ENCODE peak calls at places on chromosome 10, in five cellular contexts. One of them, this sample, is unnamed.

GRCh38 chr10:110212119-110213006 is 5.0 kb downstream of the MXI1 start:
- DNase-seq in BJ: no peak
- DNase-seq in thoracic aorta: no peak
- DNase-seq in NCI-H2081: no peak
- DNase-seq in left ventricle myocardium superior: peak; percentile 38
- DNase-seq in this sample: no peak

GRCh38 chr10:77892021-77892739 is 34.4 kb downstream of the DLG5 start:
- DNase-seq in thoracic aorta: no peak
- DNase-seq in left ventricle myocardium superior: no peak
- DNase-seq in NCI-H2081: no peak
- DNase-seq in BJ: no peak
- DNase-seq in this sample: no peak

GRCh38 chr10:60777696-60778213 is 523 bp upstream of the CDK1 start:
- DNase-seq in NCI-H2081: no peak
- DNase-seq in BJ: no peak
- DNase-seq in thoracic aorta: no peak
- DNase-seq in left ventricle myocardium superior: no peak
- DNase-seq in this sample: no peak

GRCh38 chr10:7168414-7168813 is 242.4 kb downstream of the SFMBT2 start:
- DNase-seq in BJ: no peak
- DNase-seq in left ventricle myocardium superior: no peak
- DNase-seq in thoracic aorta: no peak
- DNase-seq in NCI-H2081: no peak
- DNase-seq in this sample: no peak

GRCh38 chr10:28947209-28947608 is 269.9 kb downstream of the BAMBI start:
- DNase-seq in NCI-H2081: no peak
- DNase-seq in left ventricle myocardium superior: no peak
- DNase-seq in BJ: no peak
- DNase-seq in thoracic aorta: no peak
- DNase-seq in this sample: no peak

GRCh38 chr10:72379776-72380175 is 25.1 kb upstream of the DNAJB12 start:
- DNase-seq in thoracic aorta: no peak
- DNase-seq in left ventricle myocardium superior: no peak
- DNase-seq in NCI-H2081: no peak
- DNase-seq in BJ: no peak
- DNase-seq in this sample: no peak

GRCh38 chr10:28410420-28411135 is 107.7 kb upstream of the MPP7 start:
- DNase-seq in BJ: no peak
- DNase-seq in thoracic aorta: no peak
- DNase-seq in NCI-H2081: no peak
- DNase-seq in left ventricle myocardium superior: no peak
- DNase-seq in this sample: no peak

GRCh38 chr10:133226251-133226808 is 3.7 kb upstream of the UTF1 start:
- DNase-seq in left ventricle myocardium superior: no peak
- DNase-seq in BJ: no peak
- DNase-seq in NCI-H2081: no peak
- DNase-seq in thoracic aorta: no peak
- DNase-seq in this sample: no peak

GRCh38 chr10:116757246-116757645 is 14.9 kb upstream of the HSPA12A start:
- DNase-seq in left ventricle myocardium superior: no peak
- DNase-seq in BJ: no peak
- DNase-seq in NCI-H2081: no peak
- DNase-seq in thoracic aorta: no peak
- DNase-seq in this sample: no peak

GRCh38 chr10:114810926-114811325 is 10.7 kb upstream of the FHIP2A start:
- DNase-seq in left ventricle myocardium superior: no peak
- DNase-seq in BJ: no peak
- DNase-seq in thoracic aorta: no peak
- DNase-seq in NCI-H2081: no peak
- DNase-seq in this sample: no peak

GRCh38 chr10:3119796-3120459 is 52.6 kb downstream of the PFKP start:
- DNase-seq in thoracic aorta: no peak
- DNase-seq in BJ: no peak
- DNase-seq in left ventricle myocardium superior: no peak
- DNase-seq in NCI-H2081: no peak
- DNase-seq in this sample: no peak

GRCh38 chr10:73968101-73968515 is 29.8 kb upstream of the VCL start:
- DNase-seq in BJ: no peak
- DNase-seq in thoracic aorta: no peak
- DNase-seq in NCI-H2081: no peak
- DNase-seq in left ventricle myocardium superior: no peak
- DNase-seq in this sample: peak; percentile 4

GRCh38 chr10:102208311-102209035 is 17.6 kb upstream of the ELOVL3 start:
- DNase-seq in left ventricle myocardium superior: no peak
- DNase-seq in thoracic aorta: no peak
- DNase-seq in NCI-H2081: no peak
- DNase-seq in BJ: no peak
- DNase-seq in this sample: no peak

GRCh38 chr10:88791924-88792323 is 10.6 kb upstream of the LIPM start:
- DNase-seq in thoracic aorta: no peak
- DNase-seq in NCI-H2081: peak; percentile 0
- DNase-seq in BJ: no peak
- DNase-seq in left ventricle myocardium superior: no peak
- DNase-seq in this sample: no peak

GRCh38 chr10:132684164-132684891 is 101.6 kb downstream of the NKX6-2 start:
- DNase-seq in left ventricle myocardium superior: no peak
- DNase-seq in NCI-H2081: no peak
- DNase-seq in thoracic aorta: no peak
- DNase-seq in BJ: no peak
- DNase-seq in this sample: peak; percentile 11

GRCh38 chr10:131843089-131843595 is 57.7 kb upstream of the PPP2R2D start:
- DNase-seq in thoracic aorta: no peak
- DNase-seq in BJ: no peak
- DNase-seq in NCI-H2081: no peak
- DNase-seq in left ventricle myocardium superior: no peak
- DNase-seq in this sample: no peak

GRCh38 chr10:19119191-19119590 is 70.6 kb downstream of the MALRD1 start:
- DNase-seq in BJ: no peak
- DNase-seq in NCI-H2081: no peak
- DNase-seq in thoracic aorta: no peak
- DNase-seq in left ventricle myocardium superior: no peak
- DNase-seq in this sample: no peak

GRCh38 chr10:97923476-97923875 is 73.8 kb downstream of the GOLGA7B start:
- DNase-seq in thoracic aorta: no peak
- DNase-seq in NCI-H2081: no peak
- DNase-seq in left ventricle myocardium superior: no peak
- DNase-seq in BJ: no peak
- DNase-seq in this sample: no peak

GRCh38 chr10:132401396-132402168 is 4.6 kb downstream of the PWWP2B start:
- DNase-seq in BJ: no peak
- DNase-seq in thoracic aorta: no peak
- DNase-seq in left ventricle myocardium superior: peak; percentile 40
- DNase-seq in NCI-H2081: no peak
- DNase-seq in this sample: no peak

GRCh38 chr10:113036636-113037035 is 86.6 kb downstream of the TCF7L2 start:
- DNase-seq in BJ: no peak
- DNase-seq in left ventricle myocardium superior: no peak
- DNase-seq in NCI-H2081: no peak
- DNase-seq in thoracic aorta: no peak
- DNase-seq in this sample: no peak

GRCh38 chr10:29256019-29256418 is 32.9 kb upstream of the LYZL1 start:
- DNase-seq in NCI-H2081: no peak
- DNase-seq in left ventricle myocardium superior: no peak
- DNase-seq in thoracic aorta: no peak
- DNase-seq in BJ: no peak
- DNase-seq in this sample: no peak

GRCh38 chr10:86524225-86524982 is 2.8 kb upstream of the WAPL start:
- DNase-seq in left ventricle myocardium superior: no peak
- DNase-seq in BJ: no peak
- DNase-seq in NCI-H2081: no peak
- DNase-seq in thoracic aorta: no peak
- DNase-seq in this sample: no peak

GRCh38 chr10:110994406-110994805 is 75.0 kb downstream of the SHOC2 start:
- DNase-seq in BJ: no peak
- DNase-seq in left ventricle myocardium superior: no peak
- DNase-seq in thoracic aorta: no peak
- DNase-seq in NCI-H2081: no peak
- DNase-seq in this sample: no peak

GRCh38 chr10:118522791-118523498 is 72.5 kb downstream of the PRLHR start:
- DNase-seq in thoracic aorta: no peak
- DNase-seq in BJ: no peak
- DNase-seq in left ventricle myocardium superior: no peak
- DNase-seq in NCI-H2081: no peak
- DNase-seq in this sample: no peak

GRCh38 chr10:97333351-97333600 is 1.3 kb downstream of the FRAT2 start:
- DNase-seq in NCI-H2081: no peak
- DNase-seq in BJ: no peak
- DNase-seq in thoracic aorta: no peak
- DNase-seq in left ventricle myocardium superior: no peak
- DNase-seq in this sample: no peak

GRCh38 chr10:97726636-97727178 is 10.2 kb upstream of the ZFYVE27 start:
- DNase-seq in NCI-H2081: peak; percentile 12
- DNase-seq in BJ: no peak
- DNase-seq in left ventricle myocardium superior: no peak
- DNase-seq in thoracic aorta: no peak
- DNase-seq in this sample: no peak

GRCh38 chr10:24665001-24665400 is 58.7 kb downstream of the ARHGAP21 start:
- DNase-seq in BJ: no peak
- DNase-seq in left ventricle myocardium superior: no peak
- DNase-seq in NCI-H2081: no peak
- DNase-seq in thoracic aorta: no peak
- DNase-seq in this sample: no peak

GRCh38 chr10:94678475-94678874 is 5.1 kb upstream of the CYP2C18 start:
- DNase-seq in thoracic aorta: no peak
- DNase-seq in NCI-H2081: no peak
- DNase-seq in BJ: no peak
- DNase-seq in left ventricle myocardium superior: no peak
- DNase-seq in this sample: no peak

GRCh38 chr10:12455774-12456173 is 106.4 kb downstream of the CAMK1D start:
- DNase-seq in NCI-H2081: peak; percentile 20
- DNase-seq in thoracic aorta: no peak
- DNase-seq in BJ: peak; percentile 9
- DNase-seq in left ventricle myocardium superior: no peak
- DNase-seq in this sample: no peak

GRCh38 chr10:3464760-3465405 is 292.3 kb upstream of the PITRM1 start:
- DNase-seq in NCI-H2081: peak; percentile 21
- DNase-seq in BJ: no peak
- DNase-seq in thoracic aorta: no peak
- DNase-seq in left ventricle myocardium superior: no peak
- DNase-seq in this sample: no peak

GRCh38 chr10:44811072-44811471 is 100.1 kb upstream of the TMEM72 start:
- DNase-seq in BJ: no peak
- DNase-seq in NCI-H2081: no peak
- DNase-seq in left ventricle myocardium superior: no peak
- DNase-seq in thoracic aorta: no peak
- DNase-seq in this sample: no peak

GRCh38 chr10:63720072-63720537 is 198.9 kb downstream of the REEP3 start:
- DNase-seq in thoracic aorta: no peak
- DNase-seq in BJ: no peak
- DNase-seq in left ventricle myocardium superior: no peak
- DNase-seq in NCI-H2081: peak; percentile 76
- DNase-seq in this sample: peak; percentile 15

GRCh38 chr10:35126062-35126529 is 550 bp upstream of the CREM start:
- DNase-seq in thoracic aorta: no peak
- DNase-seq in NCI-H2081: no peak
- DNase-seq in BJ: no peak
- DNase-seq in left ventricle myocardium superior: peak; percentile 37
- DNase-seq in this sample: no peak

GRCh38 chr10:75350791-75351190 is 50.8 kb downstream of the ZNF503 start:
- DNase-seq in NCI-H2081: no peak
- DNase-seq in left ventricle myocardium superior: no peak
- DNase-seq in BJ: no peak
- DNase-seq in thoracic aorta: no peak
- DNase-seq in this sample: no peak

GRCh38 chr10:11058965-11059364 is 41.3 kb downstream of the CELF2 start:
- DNase-seq in left ventricle myocardium superior: no peak
- DNase-seq in NCI-H2081: no peak
- DNase-seq in BJ: no peak
- DNase-seq in thoracic aorta: no peak
- DNase-seq in this sample: no peak

This sample was measured in stimulated activated CD8-positive, alpha-beta memory T cell treated with anti-CD3 and anti-CD28 coated beads, Interleukin-4, amount 100 ng/mL, for 24 hours.